ENCODE peak calls at places on chromosomes 7 and 10, in nine cellular contexts. One of them, this sample, is unnamed.

GRCh38 chr7:27165089-27165654 is at the start of gene HOXA9:
- DNase-seq in hepatocyte: no peak
- DNase-seq in HCT116: peak
- DNase-seq in GM23338: peak
- DNase-seq in cardiac muscle cell: no peak
- DNase-seq in CD8-positive, alpha-beta T cell: no peak
- DNase-seq in endodermal cell: no peak
- DNase-seq in brain microvascular endothelial cell: no peak
- DNase-seq in A549: no peak
- DNase-seq in this sample: peak

GRCh38 chr10:82880776-82881175 is 1005.8 kb downstream of the NRG3 start:
- DNase-seq in hepatocyte: no peak
- DNase-seq in brain microvascular endothelial cell: no peak
- DNase-seq in CD8-positive, alpha-beta T cell: no peak
- DNase-seq in endodermal cell: no peak
- DNase-seq in A549: no peak
- DNase-seq in HCT116: no peak
- DNase-seq in cardiac muscle cell: no peak
- DNase-seq in GM23338: no peak
- DNase-seq in this sample: no peak

GRCh38 chr10:130259380-130259779 is 123.2 kb downstream of the GLRX3 start:
- DNase-seq in cardiac muscle cell: no peak
- DNase-seq in endodermal cell: no peak
- DNase-seq in A549: no peak
- DNase-seq in hepatocyte: no peak
- DNase-seq in HCT116: no peak
- DNase-seq in brain microvascular endothelial cell: no peak
- DNase-seq in CD8-positive, alpha-beta T cell: no peak
- DNase-seq in GM23338: no peak
- DNase-seq in this sample: no peak

GRCh38 chr7:150417863-150418262 is 32.6 kb upstream of the GIMAP8 start:
- DNase-seq in endodermal cell: no peak
- DNase-seq in A549: no peak
- DNase-seq in CD8-positive, alpha-beta T cell: no peak
- DNase-seq in hepatocyte: no peak
- DNase-seq in cardiac muscle cell: no peak
- DNase-seq in GM23338: no peak
- DNase-seq in brain microvascular endothelial cell: no peak
- DNase-seq in HCT116: no peak
- DNase-seq in this sample: no peak

GRCh38 chr7:45564886-45565455 is 9.2 kb upstream of the ADCY1 start:
- DNase-seq in endodermal cell: no peak
- DNase-seq in hepatocyte: no peak
- DNase-seq in cardiac muscle cell: no peak
- DNase-seq in brain microvascular endothelial cell: no peak
- DNase-seq in HCT116: no peak
- DNase-seq in A549: no peak
- DNase-seq in GM23338: no peak
- DNase-seq in CD8-positive, alpha-beta T cell: no peak
- DNase-seq in this sample: no peak

GRCh38 chr10:72274730-72275350 is 1.1 kb downstream of the DDIT4 start:
- DNase-seq in brain microvascular endothelial cell: no peak
- DNase-seq in GM23338: peak
- DNase-seq in A549: peak
- DNase-seq in HCT116: no peak
- DNase-seq in CD8-positive, alpha-beta T cell: peak
- DNase-seq in cardiac muscle cell: peak
- DNase-seq in hepatocyte: peak
- DNase-seq in endodermal cell: peak
- DNase-seq in this sample: peak

GRCh38 chr7:92945840-92946239 is 109.5 kb upstream of the CDK6 start:
- DNase-seq in endodermal cell: no peak
- DNase-seq in CD8-positive, alpha-beta T cell: no peak
- DNase-seq in HCT116: no peak
- DNase-seq in GM23338: no peak
- DNase-seq in hepatocyte: no peak
- DNase-seq in brain microvascular endothelial cell: no peak
- DNase-seq in cardiac muscle cell: no peak
- DNase-seq in A549: no peak
- DNase-seq in this sample: no peak

GRCh38 chr10:34403512-34403911 is 411.6 kb downstream of the PARD3 start:
- DNase-seq in A549: no peak
- DNase-seq in CD8-positive, alpha-beta T cell: no peak
- DNase-seq in HCT116: no peak
- DNase-seq in brain microvascular endothelial cell: no peak
- DNase-seq in endodermal cell: no peak
- DNase-seq in hepatocyte: no peak
- DNase-seq in cardiac muscle cell: no peak
- DNase-seq in GM23338: no peak
- DNase-seq in this sample: no peak

GRCh38 chr10:17742918-17743317 is 9.1 kb upstream of the TMEM236 start:
- DNase-seq in hepatocyte: peak
- DNase-seq in brain microvascular endothelial cell: peak
- DNase-seq in GM23338: peak
- DNase-seq in endodermal cell: peak
- DNase-seq in CD8-positive, alpha-beta T cell: peak
- DNase-seq in HCT116: peak
- DNase-seq in A549: peak
- DNase-seq in cardiac muscle cell: peak
- DNase-seq in this sample: peak

GRCh38 chr10:68955414-68955785 is 570 bp upstream of the DDX21 start:
- DNase-seq in brain microvascular endothelial cell: no peak
- DNase-seq in CD8-positive, alpha-beta T cell: no peak
- DNase-seq in GM23338: peak
- DNase-seq in hepatocyte: peak
- DNase-seq in HCT116: no peak
- DNase-seq in A549: no peak
- DNase-seq in endodermal cell: no peak
- DNase-seq in cardiac muscle cell: no peak
- DNase-seq in this sample: no peak

GRCh38 chr7:94041529-94041928 is 37.4 kb upstream of the BET1 start:
- DNase-seq in endodermal cell: no peak
- DNase-seq in brain microvascular endothelial cell: peak
- DNase-seq in A549: no peak
- DNase-seq in CD8-positive, alpha-beta T cell: no peak
- DNase-seq in GM23338: no peak
- DNase-seq in cardiac muscle cell: no peak
- DNase-seq in HCT116: no peak
- DNase-seq in hepatocyte: no peak
- DNase-seq in this sample: no peak

GRCh38 chr10:127228195-127228785 is 31.9 kb upstream of the INSYN2A start:
- DNase-seq in A549: no peak
- DNase-seq in brain microvascular endothelial cell: peak
- DNase-seq in GM23338: no peak
- DNase-seq in hepatocyte: no peak
- DNase-seq in CD8-positive, alpha-beta T cell: no peak
- DNase-seq in endodermal cell: no peak
- DNase-seq in HCT116: no peak
- DNase-seq in cardiac muscle cell: no peak
- DNase-seq in this sample: no peak

GRCh38 chr7:690478-691360 is 35.8 kb upstream of the DNAAF5 start:
- DNase-seq in cardiac muscle cell: no peak
- DNase-seq in hepatocyte: peak
- DNase-seq in endodermal cell: peak
- DNase-seq in GM23338: no peak
- DNase-seq in HCT116: no peak
- DNase-seq in A549: no peak
- DNase-seq in CD8-positive, alpha-beta T cell: no peak
- DNase-seq in brain microvascular endothelial cell: no peak
- DNase-seq in this sample: no peak

GRCh38 chr7:50068850-50069551 is 24.0 kb downstream of the ZPBP start:
- DNase-seq in endodermal cell: peak
- DNase-seq in A549: no peak
- DNase-seq in hepatocyte: peak
- DNase-seq in HCT116: peak
- DNase-seq in cardiac muscle cell: no peak
- DNase-seq in CD8-positive, alpha-beta T cell: no peak
- DNase-seq in brain microvascular endothelial cell: peak
- DNase-seq in GM23338: peak
- DNase-seq in this sample: no peak

GRCh38 chr10:124267231-124267885 is 151.4 kb downstream of the OAT start:
- DNase-seq in hepatocyte: no peak
- DNase-seq in GM23338: no peak
- DNase-seq in HCT116: no peak
- DNase-seq in cardiac muscle cell: no peak
- DNase-seq in CD8-positive, alpha-beta T cell: no peak
- DNase-seq in endodermal cell: no peak
- DNase-seq in brain microvascular endothelial cell: no peak
- DNase-seq in A549: no peak
- DNase-seq in this sample: peak

GRCh38 chr10:120998251-120998650 is 147.1 kb downstream of the WDR11 start:
- DNase-seq in GM23338: no peak
- DNase-seq in hepatocyte: no peak
- DNase-seq in HCT116: no peak
- DNase-seq in A549: no peak
- DNase-seq in CD8-positive, alpha-beta T cell: no peak
- DNase-seq in endodermal cell: no peak
- DNase-seq in brain microvascular endothelial cell: no peak
- DNase-seq in cardiac muscle cell: no peak
- DNase-seq in this sample: no peak

GRCh38 chr7:121798896-121799295 is 74.1 kb upstream of the PTPRZ1 start:
- DNase-seq in cardiac muscle cell: no peak
- DNase-seq in hepatocyte: no peak
- DNase-seq in endodermal cell: peak
- DNase-seq in HCT116: no peak
- DNase-seq in GM23338: peak
- DNase-seq in brain microvascular endothelial cell: no peak
- DNase-seq in A549: no peak
- DNase-seq in CD8-positive, alpha-beta T cell: no peak
- DNase-seq in this sample: no peak

GRCh38 chr7:44534501-44534900 is 6.6 kb downstream of the NPC1L1 start:
- DNase-seq in cardiac muscle cell: peak
- DNase-seq in hepatocyte: peak
- DNase-seq in CD8-positive, alpha-beta T cell: peak
- DNase-seq in A549: peak
- DNase-seq in endodermal cell: peak
- DNase-seq in HCT116: peak
- DNase-seq in GM23338: peak
- DNase-seq in brain microvascular endothelial cell: no peak
- DNase-seq in this sample: no peak

GRCh38 chr10:72234560-72235095 is 18.6 kb upstream of the ASCC1 start:
- DNase-seq in brain microvascular endothelial cell: no peak
- DNase-seq in A549: no peak
- DNase-seq in CD8-positive, alpha-beta T cell: no peak
- DNase-seq in GM23338: no peak
- DNase-seq in HCT116: no peak
- DNase-seq in hepatocyte: no peak
- DNase-seq in cardiac muscle cell: no peak
- DNase-seq in endodermal cell: no peak
- DNase-seq in this sample: no peak

GRCh38 chr10:132845780-132846595 is 60.0 kb upstream of the NKX6-2 start:
- DNase-seq in GM23338: no peak
- DNase-seq in cardiac muscle cell: no peak
- DNase-seq in A549: no peak
- DNase-seq in hepatocyte: no peak
- DNase-seq in brain microvascular endothelial cell: no peak
- DNase-seq in HCT116: no peak
- DNase-seq in endodermal cell: peak
- DNase-seq in CD8-positive, alpha-beta T cell: no peak
- DNase-seq in this sample: no peak

DNA sequence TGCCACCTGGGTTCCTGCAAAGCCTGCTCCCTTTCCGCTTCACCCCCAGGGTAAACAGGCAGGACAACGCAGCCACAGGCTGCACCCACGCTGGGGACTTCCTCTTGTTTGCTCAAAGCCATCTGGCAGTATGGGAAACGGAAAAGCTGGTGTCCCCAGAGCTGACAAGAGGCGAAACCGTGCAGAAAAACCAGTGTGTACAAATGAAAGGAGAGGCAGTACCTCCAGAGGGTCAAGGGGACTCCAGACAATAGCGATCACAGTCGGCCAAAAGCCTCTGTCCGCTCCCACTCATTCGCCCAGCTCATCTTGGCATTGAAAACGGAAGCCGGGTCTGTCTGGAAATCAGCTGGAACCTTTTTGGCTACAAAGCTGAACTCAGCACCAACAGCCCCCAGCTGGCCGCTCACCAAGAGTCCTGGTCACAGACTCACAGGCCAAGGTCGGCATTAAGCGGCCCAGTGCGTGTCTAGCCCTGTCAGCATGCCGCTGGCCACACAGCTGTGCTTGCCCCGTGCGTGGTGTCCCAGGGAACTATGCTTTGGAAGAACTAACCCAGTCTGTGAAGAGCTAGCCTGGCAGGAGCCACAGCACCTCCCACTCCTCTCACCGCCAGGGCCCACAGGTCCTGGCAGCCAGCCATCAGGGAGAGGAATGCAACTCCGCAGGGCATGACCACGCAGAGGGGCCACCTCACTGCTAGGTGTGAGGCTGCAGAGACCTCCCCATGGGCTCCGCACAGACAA is 10.4 kb downstream of the TNS3 start:
- DNase-seq in CD8-positive, alpha-beta T cell: no peak
- DNase-seq in brain microvascular endothelial cell: peak
- DNase-seq in A549: no peak
- DNase-seq in hepatocyte: peak
- DNase-seq in HCT116: no peak
- DNase-seq in GM23338: no peak
- DNase-seq in endodermal cell: peak
- DNase-seq in cardiac muscle cell: peak
- DNase-seq in this sample: peak
- H3K27ac ChIP-seq in CD8-positive, alpha-beta T cell: no peak
- H3K27ac ChIP-seq in brain microvascular endothelial cell: peak
- H3K27ac ChIP-seq in A549: peak
- H3K27ac ChIP-seq in hepatocyte: peak
- H3K27ac ChIP-seq in HCT116: peak
- H3K27ac ChIP-seq in GM23338: no peak
- H3K27ac ChIP-seq in endodermal cell: peak
- H3K27ac ChIP-seq in cardiac muscle cell: no peak
- H3K27ac ChIP-seq in this sample: peak

GRCh38 chr10:14382022-14382421 is 51.3 kb upstream of the FRMD4A start:
- DNase-seq in cardiac muscle cell: no peak
- DNase-seq in CD8-positive, alpha-beta T cell: peak
- DNase-seq in GM23338: no peak
- DNase-seq in HCT116: no peak
- DNase-seq in brain microvascular endothelial cell: peak
- DNase-seq in hepatocyte: no peak
- DNase-seq in endodermal cell: no peak
- DNase-seq in A549: no peak
- DNase-seq in this sample: no peak
- TF ChIP-seq CTCF in cardiac muscle cell: no peak
- TF ChIP-seq CTCF in CD8-positive, alpha-beta T cell: no peak
- TF ChIP-seq CTCF in GM23338: no peak
- TF ChIP-seq CTCF in HCT116: no peak
- TF ChIP-seq CTCF in brain microvascular endothelial cell: no peak
- TF ChIP-seq CTCF in hepatocyte: no peak
- TF ChIP-seq CTCF in endodermal cell: no peak
- TF ChIP-seq CTCF in A549: no peak
- TF ChIP-seq CTCF in this sample: no peak

GRCh38 chr10:59891349-59891748 is 15.0 kb downstream of the CCDC6 start:
- DNase-seq in GM23338: no peak
- DNase-seq in hepatocyte: no peak
- DNase-seq in cardiac muscle cell: no peak
- DNase-seq in A549: no peak
- DNase-seq in CD8-positive, alpha-beta T cell: no peak
- DNase-seq in brain microvascular endothelial cell: no peak
- DNase-seq in HCT116: no peak
- DNase-seq in endodermal cell: no peak
- DNase-seq in this sample: no peak
- H3K4me3 ChIP-seq in GM23338: no peak
- H3K4me3 ChIP-seq in hepatocyte: no peak
- H3K4me3 ChIP-seq in cardiac muscle cell: no peak
- H3K4me3 ChIP-seq in A549: no peak
- H3K4me3 ChIP-seq in CD8-positive, alpha-beta T cell: no peak
- H3K4me3 ChIP-seq in brain microvascular endothelial cell: no peak
- H3K4me3 ChIP-seq in HCT116: no peak
- H3K4me3 ChIP-seq in endodermal cell: no peak
- H3K4me3 ChIP-seq in this sample: no peak

GRCh38 chr7:113087278-113087998 is 811 bp upstream of the GPR85 start:
- DNase-seq in HCT116: no peak
- DNase-seq in GM23338: peak
- DNase-seq in A549: no peak
- DNase-seq in endodermal cell: no peak
- DNase-seq in brain microvascular endothelial cell: peak
- DNase-seq in hepatocyte: peak
- DNase-seq in CD8-positive, alpha-beta T cell: no peak
- DNase-seq in cardiac muscle cell: peak
- DNase-seq in this sample: no peak
- H3K27ac ChIP-seq in HCT116: no peak
- H3K27ac ChIP-seq in GM23338: no peak
- H3K27ac ChIP-seq in A549: no peak
- H3K27ac ChIP-seq in endodermal cell: no peak
- H3K27ac ChIP-seq in brain microvascular endothelial cell: peak
- H3K27ac ChIP-seq in hepatocyte: peak
- H3K27ac ChIP-seq in CD8-positive, alpha-beta T cell: no peak
- H3K27ac ChIP-seq in cardiac muscle cell: no peak
- H3K27ac ChIP-seq in this sample: no peak

This sample was measured in left ventricle myocardium inferior.